ENCODE peak calls at places on chromosomes 5 and 9, in five cellular contexts. G is left ventricle myocardium inferior, Y is endodermal cell, O is heart right ventricle, F is small intestine. W is an unnamed sample.

GRCh38 chr9:88922091-88922490 is 69.2 kb upstream of the S1PR3 start:
- DNase-seq in G (no peak), Y (no peak), O (no peak), F (peak; percentile 67), W (no peak)

GRCh38 chr5:151267481-151268275 is 14.7 kb downstream of the GM2A start:
- DNase-seq in G (no peak), Y (no peak), O (no peak), F (no peak), W (no peak)

GRCh38 chr5:17143335-17143734 is 74.1 kb upstream of the BASP1 start:
- DNase-seq in G (no peak), Y (no peak), O (no peak), F (peak; percentile 54), W (peak; percentile 30)

GRCh38 chr9:6805532-6805931 is 47.8 kb downstream of the KDM4C start:
- DNase-seq in G (peak; percentile 29), Y (no peak), O (peak; percentile 50), F (no peak), W (peak; percentile 63)

GRCh38 chr9:125119643-125120286 is 23.6 kb downstream of the SCAI start:
- DNase-seq in G (no peak), Y (no peak), O (no peak), F (no peak), W (peak; percentile 15)

GRCh38 chr9:74645007-74645639 is 148.0 kb downstream of the RORB start:
- DNase-seq in G (no peak), Y (no peak), O (no peak), F (peak; percentile 9), W (no peak)

GRCh38 chr9:117343416-117343815 is 71.4 kb downstream of the ASTN2 start:
- DNase-seq in G (no peak), Y (no peak), O (no peak), F (no peak), W (peak; percentile 27)

GRCh38 chr5:124036786-124037185 is 524.8 kb downstream of the CSNK1G3 start:
- DNase-seq in G (no peak), Y (no peak), O (no peak), F (no peak), W (no peak)

GRCh38 chr5:80698369-80698768 is 43.6 kb upstream of the DHFR start:
- DNase-seq in G (no peak), Y (no peak), O (no peak), F (no peak), W (no peak)

GRCh38 chr5:148314187-148314586 is 2.0 kb downstream of the SPINK7 start:
- DNase-seq in G (no peak), Y (no peak), O (no peak), F (no peak), W (no peak)

GRCh38 chr9:17219261-17219660 is 84.4 kb downstream of the CNTLN start:
- DNase-seq in G (no peak), Y (no peak), O (no peak), F (no peak), W (peak; percentile 33)

GRCh38 chr5:15431923-15432322 is 68.1 kb upstream of the FBXL7 start:
- DNase-seq in G (no peak), Y (no peak), O (no peak), F (no peak), W (no peak)

GRCh38 chr5:173065155-173065554 is 9.0 kb downstream of the CREBRF start:
- DNase-seq in G (no peak), Y (no peak), O (no peak), F (no peak), W (no peak)

GRCh38 chr9:104658496-104659195 is 35.7 kb upstream of the OR13D1 start:
- DNase-seq in G (no peak), Y (no peak), O (no peak), F (no peak), W (no peak)

GRCh38 chr9:92402359-92402758 is 2.0 kb downstream of the OGN start:
- DNase-seq in G (no peak), Y (no peak), O (no peak), F (no peak), W (peak; percentile 54)

GRCh38 chr9:129140397-129141065 is 29.3 kb downstream of the PTPA start:
- DNase-seq in G (peak; percentile 52), Y (peak; percentile 85), O (peak; percentile 63), F (peak; percentile 45), W (peak; percentile 69)

GRCh38 chr9:90641868-90642558 is 611 bp downstream of the DIRAS2 start:
- DNase-seq in G (no peak), Y (peak; percentile 60), O (no peak), F (peak; percentile 3), W (no peak)

GRCh38 chr9:71683598-71684235 is 84.6 kb downstream of the CEMIP2 start:
- DNase-seq in G (no peak), Y (peak; percentile 82), O (no peak), F (no peak), W (peak; percentile 86)

GRCh38 chr5:83025690-83026472 is 51.3 kb downstream of the TMEM167A start:
- DNase-seq in G (no peak), Y (no peak), O (no peak), F (no peak), W (no peak)

GRCh38 chr5:77846422-77847128 is 70.4 kb upstream of the TBCA start:
- DNase-seq in G (no peak), Y (peak; percentile 69), O (no peak), F (no peak), W (no peak)

GRCh38 chr9:76379494-76379893 is 14.7 kb downstream of the RFK start:
- DNase-seq in G (no peak), Y (no peak), O (no peak), F (no peak), W (no peak)

GRCh38 chr5:173423452-173424117 is 95.4 kb upstream of the STC2 start:
- DNase-seq in G (no peak), Y (peak; percentile 12), O (no peak), F (no peak), W (no peak)

GRCh38 chr5:120463026-120463770 is 902 bp upstream of the PRR16 start:
- DNase-seq in G (no peak), Y (no peak), O (no peak), F (no peak), W (peak; percentile 34)

GRCh38 chr5:173429489-173430150 is 101.4 kb upstream of the STC2 start:
- DNase-seq in G (no peak), Y (no peak), O (no peak), F (no peak), W (no peak)

GRCh38 chr5:142697356-142697807 is 11.5 kb upstream of the FGF1 start:
- DNase-seq in G (peak; percentile 67), Y (peak; percentile 60), O (peak; percentile 67), F (no peak), W (peak; percentile 54)

GRCh38 chr9:98504883-98505282 is 203.9 kb downstream of the GABBR2 start:
- DNase-seq in G (no peak), Y (no peak), O (no peak), F (no peak), W (no peak)

GRCh38 chr5:144812770-144813169 is 642.1 kb downstream of the KCTD16 start:
- DNase-seq in G (no peak), Y (no peak), O (no peak), F (no peak), W (peak; percentile 96)

GRCh38 chr9:27065288-27065687 is 43.7 kb upstream of the TEK start:
- DNase-seq in G (no peak), Y (no peak), O (no peak), F (no peak), W (no peak)

GRCh38 chr5:54651482-54652076 is 134.0 kb downstream of the SNX18 start:
- DNase-seq in G (peak; percentile 88), Y (no peak), O (peak; percentile 85), F (no peak), W (peak; percentile 89)

GRCh38 chr5:93715327-93715726 is 26.1 kb downstream of the POU5F2 start:
- DNase-seq in G (no peak), Y (no peak), O (no peak), F (peak; percentile 48), W (no peak)

GRCh38 chr9:98427491-98427890 is 172.0 kb upstream of the TBC1D2 start:
- DNase-seq in G (no peak), Y (no peak), O (no peak), F (no peak), W (peak; percentile 84)

GRCh38 chr9:70832487-70832886 is 288.9 kb downstream of the TRPM3 start:
- DNase-seq in G (no peak), Y (no peak), O (no peak), F (no peak), W (no peak)

DNA sequence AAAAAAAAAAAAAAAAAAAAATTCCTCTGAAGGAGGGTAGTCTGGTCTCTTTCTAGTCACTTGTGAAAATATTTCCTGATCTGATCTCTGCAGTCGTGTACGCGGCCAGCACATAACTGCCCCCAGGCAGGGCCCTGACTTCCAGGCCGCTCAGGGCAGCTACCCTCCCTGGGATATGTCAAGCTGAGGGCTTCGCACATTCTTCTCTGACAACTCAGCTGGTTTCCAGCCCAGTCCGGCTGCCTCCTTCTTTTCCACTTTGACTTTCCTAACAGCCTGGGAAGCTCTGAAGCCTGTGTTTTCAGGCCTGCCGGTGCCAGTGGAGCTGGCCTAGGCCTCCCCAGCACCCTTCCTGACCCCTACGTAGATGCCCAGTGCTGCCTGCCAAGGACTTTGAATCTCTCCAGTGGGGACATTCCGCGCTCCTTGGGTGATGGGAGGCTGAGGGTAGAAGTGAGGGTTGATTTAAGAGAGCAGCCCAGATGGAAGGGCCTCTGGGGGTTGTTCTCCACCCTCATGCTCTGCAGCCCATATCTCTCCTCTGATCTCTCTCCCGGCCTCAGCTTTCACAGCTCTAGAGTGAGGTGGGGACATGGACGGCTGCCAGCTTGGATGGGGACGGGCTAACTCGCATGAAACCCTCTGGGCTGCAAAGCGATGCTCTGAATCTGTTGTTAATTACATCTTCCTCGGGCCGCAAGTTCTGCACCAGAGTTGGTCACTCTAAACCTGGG is 20.7 kb downstream of the COL5A1 start:
- DNase-seq in G (peak; percentile 61), Y (no peak), O (peak; percentile 68), F (no peak), W (peak; percentile 91)
- H3K36me3 ChIP-seq in G (no peaks in the 10 kb centered on the region), Y (peaks cover 10% of the 10 kb centered on the region), O (no peaks in the 10 kb centered on the region), F (no peaks in the 10 kb centered on the region), W (peaks cover 3% of the 10 kb centered on the region)

GRCh38 chr9:83669067-83669466 is 38.7 kb downstream of the UBQLN1 start:
- DNase-seq in G (no peak), Y (no peak), O (no peak), F (no peak), W (peak; percentile 14)
- H3K4me3 ChIP-seq in G (no peak overlapping the region), Y (no peak overlapping the region), O (no peak overlapping the region), F (no peak overlapping the region), W (no peak overlapping the region)

DNA sequence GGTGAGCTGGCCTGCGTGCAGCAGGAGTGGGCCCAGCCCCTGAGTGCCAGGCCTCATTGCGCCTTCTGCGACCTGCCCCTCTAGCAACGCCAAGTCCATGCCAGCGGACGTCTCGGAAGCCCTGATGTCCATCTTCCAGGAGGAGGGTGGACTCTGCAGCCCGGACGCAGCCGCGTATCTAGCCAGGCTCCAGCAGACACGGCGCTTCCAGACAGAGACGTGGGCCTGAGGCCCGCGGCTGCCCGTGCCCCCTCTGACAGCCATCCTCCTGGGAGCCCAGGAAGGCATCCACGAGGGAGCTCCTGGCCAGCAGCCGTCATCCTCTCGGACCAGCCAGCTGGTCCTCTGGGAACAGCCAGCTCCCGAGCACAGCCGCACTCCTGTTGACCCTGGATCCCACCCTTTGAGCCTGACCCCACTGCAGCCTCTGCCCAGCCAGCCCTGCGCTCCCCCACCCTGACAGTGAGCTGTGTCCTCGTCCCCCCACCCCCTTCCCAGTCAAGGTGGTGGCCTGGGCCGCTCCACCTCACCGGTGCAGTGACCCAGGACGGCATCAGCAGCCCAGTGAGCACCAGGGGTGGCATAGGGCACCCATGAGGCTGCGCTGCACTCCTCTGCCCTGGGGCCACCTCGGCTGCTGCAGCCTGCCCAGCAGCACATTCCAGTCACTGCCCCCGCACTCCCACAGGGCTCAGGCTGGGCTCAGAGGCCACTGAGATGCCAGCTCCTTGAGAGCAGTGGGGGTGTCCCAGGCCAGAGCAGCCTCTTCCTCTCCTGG is 5.7 kb downstream of the RNF208 start:
- DNase-seq in G (no peak), Y (no peak), O (no peak), F (no peak), W (no peak)
- H3K36me3 ChIP-seq in G (peaks cover 15% of the 10 kb centered on the region), Y (peaks cover 8% of the 10 kb centered on the region), O (no peaks in the 10 kb centered on the region), F (no peaks in the 10 kb centered on the region), W (peaks cover 19% of the 10 kb centered on the region)

GRCh38 chr9:127004946-127005769 is 90.6 kb downstream of the RALGPS1 start:
- DNase-seq in G (no peak), Y (no peak), O (no peak), F (no peak), W (peak; percentile 73)
- H3K4me3 ChIP-seq in G (no peak overlapping the region), Y (no peak overlapping the region), O (no peak overlapping the region), F (no peak overlapping the region), W (no peak overlapping the region)